ENCODE peak calls at places on chromosome 6, in four cellular contexts. C, B, L and M are unnamed samples.

GRCh38 chr6:88072462-88072861 is 24.8 kb downstream of the SPACA1 start:
- DNase-seq in C (peak), B (no peak), L (no peak), M (no peak)

GRCh38 chr6:348860-349396 is 42.6 kb upstream of the IRF4 start:
- DNase-seq in C (no peak), B (no peak), L (no peak), M (no peak)

GRCh38 chr6:136783495-136784270 is 8.6 kb downstream of the MAP3K5 start:
- DNase-seq in C (no peak), B (no peak), L (no peak), M (no peak)

GRCh38 chr6:22072939-22073338 is 223.9 kb downstream of the PRL start:
- DNase-seq in C (no peak), B (no peak), L (no peak), M (no peak)

GRCh38 chr6:34202329-34203201 is 34.1 kb upstream of the HMGA1 start:
- DNase-seq in C (no peak), B (no peak), L (peak), M (no peak)

GRCh38 chr6:113190170-113190569 is 667.0 kb upstream of the MARCKS start:
- DNase-seq in C (no peak), B (no peak), L (no peak), M (no peak)

GRCh38 chr6:72622094-72622540 is 253 bp downstream of the KCNQ5 start:
- DNase-seq in C (no peak), B (no peak), L (peak), M (peak)

GRCh38 chr6:106250997-106251396 is 74.6 kb downstream of the ATG5 start:
- DNase-seq in C (no peak), B (no peak), L (no peak), M (no peak)

GRCh38 chr6:71248306-71248705 is 40.3 kb upstream of the OGFRL1 start:
- DNase-seq in C (peak), B (peak), L (no peak), M (no peak)

GRCh38 chr6:1363729-1364572 is 25.4 kb upstream of the FOXF2 start:
- DNase-seq in C (no peak), B (no peak), L (no peak), M (no peak)

GRCh38 chr6:4394786-4395185 is 259.4 kb upstream of the ECI2 start:
- DNase-seq in C (no peak), B (no peak), L (no peak), M (peak)
- TF ChIP-seq FOXK2 in C (no peak), B (no peak), L (no peak), M (no peak)

DNA sequence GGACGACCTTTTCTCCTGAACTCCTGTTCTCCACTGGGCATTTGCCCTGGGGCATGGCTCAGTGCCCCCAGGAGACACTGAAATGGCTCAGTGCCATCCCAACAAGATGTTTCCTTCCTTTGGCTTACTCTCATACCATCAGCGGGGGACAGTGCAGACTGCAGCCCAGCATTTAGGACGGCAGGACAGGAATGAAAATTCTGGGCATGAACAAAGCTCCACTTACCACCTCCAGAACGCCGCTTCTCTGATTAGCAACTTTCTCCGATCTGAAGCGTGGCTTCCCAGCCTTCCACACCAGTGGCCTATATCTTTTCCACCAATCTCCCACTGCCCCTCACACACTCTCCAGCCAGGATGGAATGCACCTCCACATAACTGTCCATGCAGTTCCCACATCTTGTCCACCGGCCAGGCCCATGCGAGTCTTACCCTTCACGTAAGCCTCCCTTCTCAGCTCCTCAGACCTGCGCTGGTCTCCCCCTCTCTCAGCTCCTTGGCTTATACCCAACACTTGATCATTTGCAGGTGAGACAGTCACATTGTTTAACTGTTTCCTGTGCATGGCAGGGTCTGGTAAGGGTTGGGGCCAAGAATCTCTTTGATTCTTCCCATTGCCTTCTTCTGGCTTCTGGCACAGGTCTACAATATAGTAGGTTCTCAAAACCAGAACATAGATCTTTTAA is 114.5 kb downstream of the FYN start:
- DNase-seq in C (no peak), B (no peak), L (no peak), M (no peak)
- TF ChIP-seq SP1 in C (no peak), B (no peak), L (no peak), M (no peak)

GRCh38 chr6:53112404-53112803 is 36.2 kb downstream of the GCM1 start:
- DNase-seq in C (peak), B (no peak), L (no peak), M (no peak)
- TF ChIP-seq TARDBP in C (peak), B (no peak), L (no peak), M (no peak)

GRCh38 chr6:31300797-31301196 is 28.9 kb upstream of the HLA-C start:
- DNase-seq in C (no peak), B (no peak), L (no peak), M (no peak)

GRCh38 chr6:31305674-31306219 is 33.9 kb upstream of the HLA-C start:
- DNase-seq in C (no peak), B (no peak), L (no peak), M (no peak)

GRCh38 chr6:31304683-31305082 is 32.8 kb upstream of the HLA-C start:
- DNase-seq in C (no peak), B (no peak), L (no peak), M (no peak)

GRCh38 chr6:31299511-31299910 is 27.6 kb upstream of the HLA-C start:
- DNase-seq in C (no peak), B (no peak), L (no peak), M (no peak)

DNA sequence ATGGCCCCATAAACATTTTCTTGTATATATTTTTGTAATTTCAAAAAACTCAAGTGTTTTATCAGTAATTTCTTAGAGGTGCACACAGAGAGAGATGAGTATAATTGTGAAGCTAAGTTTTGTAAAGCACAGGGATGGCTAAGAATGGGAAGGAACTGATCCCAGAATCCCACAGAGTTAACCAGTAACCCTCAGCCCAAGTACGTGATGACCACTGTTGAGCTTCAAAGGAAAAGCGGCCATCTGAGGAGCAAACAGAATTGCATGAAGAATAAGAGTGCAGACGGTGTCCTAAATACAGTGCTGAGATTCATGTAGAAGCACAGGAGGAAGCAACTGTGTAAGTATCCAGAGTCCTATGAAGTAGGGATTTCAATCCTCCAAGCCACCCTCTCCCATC is 28.1 kb upstream of the HLA-C start:
- DNase-seq in C (peak), B (no peak), L (no peak), M (no peak)
- TF ChIP-seq FOXK2 in C (no peak), B (no peak), L (no peak), M (no peak)

GRCh38 chr6:52620906-52621190 is 44.0 kb upstream of the TRAM2 start:
- DNase-seq in C (no peak), B (no peak), L (no peak), M (no peak)

GRCh38 chr6:52620055-52620905 is 43.4 kb upstream of the TRAM2 start:
- DNase-seq in C (no peak), B (no peak), L (no peak), M (no peak)

GRCh38 chr6:52612336-52613096 is 35.7 kb upstream of the TRAM2 start:
- DNase-seq in C (no peak), B (no peak), L (no peak), M (no peak)

GRCh38 chr6:52616271-52616670 is 39.4 kb upstream of the TRAM2 start:
- DNase-seq in C (no peak), B (no peak), L (no peak), M (no peak)

DNA sequence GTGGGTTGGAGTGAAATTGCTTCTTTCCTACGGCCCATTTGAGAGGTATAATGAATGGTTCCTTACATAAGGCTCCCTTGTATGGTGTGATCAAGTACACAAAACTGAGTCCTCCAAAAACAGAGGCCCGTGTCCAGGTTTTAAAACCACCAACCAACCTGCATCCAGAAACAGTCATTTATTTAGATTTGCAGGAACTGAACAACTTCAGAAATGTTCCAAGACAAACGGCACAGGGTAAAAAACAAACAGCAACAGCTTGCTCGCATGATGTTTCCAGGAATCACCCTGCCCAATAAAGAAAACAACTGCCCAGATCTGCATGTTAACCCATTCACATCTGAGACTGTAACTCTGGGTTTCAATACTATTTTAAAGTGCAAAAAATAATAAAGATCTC is 40.2 kb upstream of the TRAM2 start:
- DNase-seq in C (no peak), B (no peak), L (no peak), M (no peak)
- TF ChIP-seq SP1 in C (no peak), B (no peak), L (no peak), M (no peak)